ENCODE peak calls at places on chromosomes 3 and 15, in seven cellular contexts. A is fibroblast of mammary gland, L is AG10803, G is tibial nerve, M is AG09309, N is fibroblast of villous mesenchyme, C is tibial artery. D is an unnamed sample.

GRCh38 chr15:64634576-64635485 is 140.6 kb downstream of the RBPMS2 start:
- DNase-seq in C (no peak), A (no peak), L (no peak), M (no peak), G (no peak), N (peak; percentile 16), D (peak; percentile 47)

GRCh38 chr15:31248263-31248662 is 78.4 kb upstream of the KLF13 start:
- DNase-seq in L (no peak), M (no peak), C (no peak), A (no peak), N (no peak), G (no peak), D (no peak)

GRCh38 chr3:150761831-150762661 is 923 bp downstream of the SIAH2 start:
- DNase-seq in C (peak; percentile 81), A (peak; percentile 67), L (peak; percentile 53), M (no peak), G (peak; percentile 33), N (peak; percentile 80), D (no peak)

GRCh38 chr3:61146010-61146569 is 105.2 kb downstream of the FHIT start:
- DNase-seq in A (no peak), G (no peak), L (no peak), C (no peak), M (no peak), N (no peak), D (no peak)

GRCh38 chr3:42189746-42190145 is 76.2 kb downstream of the CCK start:
- DNase-seq in C (no peak), G (no peak), L (no peak), M (no peak), N (no peak), A (no peak), D (peak; percentile 43)

GRCh38 chr3:87333393-87333892 is 57.1 kb upstream of the POU1F1 start:
- DNase-seq in C (no peak), G (no peak), M (peak; percentile 73), L (peak; percentile 59), A (peak; percentile 48), N (peak; percentile 71), D (peak; percentile 83)

GRCh38 chr15:93955197-93955596 is 276.2 kb upstream of the MCTP2 start:
- DNase-seq in G (no peak), A (no peak), L (no peak), N (no peak), C (no peak), M (no peak), D (no peak)

GRCh38 chr15:61173899-61174689 is 55.0 kb downstream of the RORA start:
- DNase-seq in L (peak; percentile 23), N (no peak), G (no peak), M (no peak), C (no peak), A (no peak), D (peak; percentile 36)

GRCh38 chr3:19994796-19995195 is 17.3 kb downstream of the PP2D1 start:
- DNase-seq in A (peak; percentile 12), G (no peak), M (no peak), N (no peak), C (no peak), L (peak; percentile 18), D (peak; percentile 34)

GRCh38 chr3:165181556-165181955 is 14.6 kb downstream of the SLITRK3 start:
- DNase-seq in M (no peak), L (no peak), A (no peak), G (no peak), N (no peak), C (no peak), D (no peak)

GRCh38 chr3:73401058-73401457 is 223.7 kb downstream of the PDZRN3 start:
- DNase-seq in M (no peak), N (peak; percentile 77), C (no peak), A (peak; percentile 26), L (peak; percentile 57), G (no peak), D (no peak)

GRCh38 chr15:29070471-29071192 is 184.9 kb downstream of the APBA2 start:
- DNase-seq in M (no peak), G (no peak), N (no peak), C (no peak), A (no peak), L (no peak), D (no peak)

GRCh38 chr15:93110502-93111040 is 21.6 kb upstream of the RGMA start:
- DNase-seq in N (no peak), G (no peak), C (peak; percentile 4), L (no peak), M (no peak), A (peak; percentile 13), D (no peak)

GRCh38 chr15:75596703-75597345 is 17.7 kb upstream of the PTPN9 start:
- DNase-seq in C (peak; percentile 35), M (no peak), G (no peak), N (no peak), A (no peak), L (no peak), D (no peak)

GRCh38 chr3:56321892-56322291 is 146.4 kb downstream of the ERC2 start:
- DNase-seq in L (no peak), N (no peak), M (no peak), G (no peak), C (no peak), A (no peak), D (no peak)

GRCh38 chr15:80182611-80183210 is 29.9 kb downstream of the FAH start:
- DNase-seq in G (no peak), C (no peak), A (peak; percentile 74), N (peak; percentile 64), M (peak; percentile 37), L (peak; percentile 87), D (no peak)

GRCh38 chr3:42746455-42747450 is 26.3 kb downstream of the CCDC13 start:
- DNase-seq in C (peak; percentile 84), G (no peak), M (no peak), A (no peak), N (peak; percentile 42), L (peak; percentile 42), D (no peak)

GRCh38 chr3:162764672-162765071 is 1268.1 kb downstream of the OTOL1 start:
- DNase-seq in M (no peak), L (no peak), A (peak; percentile 48), G (no peak), N (no peak), C (no peak), D (no peak)

GRCh38 chr3:196867155-196867506 is 589 bp upstream of the SENP5 start:
- DNase-seq in M (no peak), C (no peak), G (no peak), L (no peak), A (no peak), N (no peak), D (no peak)

GRCh38 chr3:157438371-157438735 is 1.7 kb downstream of the PTX3 start:
- DNase-seq in C (no peak), L (no peak), N (no peak), A (peak; percentile 53), M (no peak), G (no peak), D (no peak)

GRCh38 chr3:178291555-178291954 is 244.7 kb upstream of the KCNMB2 start:
- DNase-seq in N (no peak), L (no peak), A (no peak), C (no peak), G (no peak), M (no peak), D (no peak)

GRCh38 chr3:152395764-152396163 is 127.0 kb downstream of the MBNL1 start:
- DNase-seq in A (no peak), G (no peak), N (no peak), C (no peak), M (no peak), L (no peak), D (no peak)

DNA sequence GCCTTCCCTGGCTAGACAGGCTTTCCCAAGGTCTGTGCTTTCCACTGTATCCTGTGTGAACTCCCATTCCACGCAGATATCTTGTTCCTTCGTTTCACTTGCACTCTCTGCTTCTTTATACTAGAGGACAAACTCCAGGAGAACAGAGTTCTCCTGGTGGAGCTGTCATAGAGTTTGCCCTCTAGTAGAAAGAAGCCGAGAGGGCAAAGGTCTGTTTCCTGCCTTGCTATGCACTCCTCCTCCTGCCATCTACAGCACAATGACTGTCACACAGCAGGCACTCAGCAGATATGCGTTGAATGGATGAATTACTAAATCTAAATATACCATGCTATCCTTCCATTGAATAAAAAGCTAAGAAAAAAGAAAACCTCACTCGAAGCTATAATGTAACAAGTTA is 211.2 kb downstream of the FOXP1 start:
- DNase-seq in C (no peak), L (no peak), N (no peak), A (no peak), M (no peak), G (no peak), D (no peak)
- H3K4me3 ChIP-seq in C (no peak overlapping the region), L (no peak overlapping the region), N (no peak overlapping the region), A (no peak overlapping the region), M (no peak overlapping the region), G (no peak overlapping the region), D (no peak overlapping the region)

DNA sequence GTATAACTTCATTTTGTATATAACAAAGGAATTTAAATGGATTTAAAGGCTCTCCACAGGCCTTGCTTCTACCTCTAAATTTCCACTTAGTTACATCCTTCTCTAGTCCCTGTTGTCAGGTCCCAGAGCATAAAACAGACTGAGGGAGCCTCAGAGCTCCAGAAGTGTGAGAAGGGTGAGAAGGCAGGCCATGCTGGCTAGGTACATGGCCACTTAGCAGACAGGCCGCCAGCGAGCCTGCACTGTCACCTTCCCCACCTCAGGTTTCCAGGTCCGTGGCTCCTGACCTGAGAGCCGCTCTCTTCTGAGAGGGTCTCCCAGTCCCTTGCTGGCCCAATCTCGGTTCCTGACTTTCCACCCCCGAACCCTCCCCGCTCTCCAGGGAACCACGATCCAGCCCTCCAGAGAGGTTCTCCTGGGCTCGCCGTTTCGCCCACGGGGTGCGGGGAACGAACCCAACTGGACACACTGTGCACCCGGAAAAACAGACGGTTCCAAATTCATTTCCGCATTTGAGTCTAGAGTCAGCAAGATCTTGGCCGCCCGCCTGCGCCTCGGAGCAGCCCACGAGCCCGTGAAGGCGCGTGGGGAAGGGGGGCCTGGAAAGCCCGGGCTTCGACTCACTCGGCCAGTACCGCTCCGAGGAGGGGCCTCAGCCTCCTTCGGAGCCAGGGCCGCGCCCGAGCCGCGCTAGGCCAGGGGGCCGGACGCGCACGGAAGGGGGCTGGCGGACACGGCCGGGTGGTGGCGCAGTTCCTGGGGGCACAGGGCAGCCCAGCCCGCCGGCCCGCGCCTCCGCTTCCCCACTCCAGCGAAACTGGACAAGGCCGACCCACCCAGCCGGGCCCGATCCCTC is 16.7 kb upstream of the SOX2 start:
- DNase-seq in G (peak; percentile 47), C (no peak), N (no peak), A (peak; percentile 30), M (no peak), L (no peak), D (no peak)
- TF ChIP-seq CTCF in G (peak; percentile 18), C (no peak), N (no peak), A (no peak), M (no peak), L (no peak), D (peak; percentile 50)

GRCh38 chr3:138946554-138947302 is at the start of the genes FOXL2 and FOXL2NB:
- DNase-seq in G (no peak), N (peak; percentile 93), M (no peak), C (no peak), L (peak; percentile 90), A (peak; percentile 60), D (no peak)
- H3K4me3 ChIP-seq in G (peak within 1 kb of the TSS; percentile 34), N (peak within 1 kb of the TSS; percentile 59), M (peak within 1 kb of the TSS; percentile 46), C (peak within 1 kb of the TSS; percentile 58), L (peak within 1 kb of the TSS; percentile 71), A (peak within 1 kb of the TSS; percentile 37), D (peak within 1 kb of the TSS; percentile 20)

DNA sequence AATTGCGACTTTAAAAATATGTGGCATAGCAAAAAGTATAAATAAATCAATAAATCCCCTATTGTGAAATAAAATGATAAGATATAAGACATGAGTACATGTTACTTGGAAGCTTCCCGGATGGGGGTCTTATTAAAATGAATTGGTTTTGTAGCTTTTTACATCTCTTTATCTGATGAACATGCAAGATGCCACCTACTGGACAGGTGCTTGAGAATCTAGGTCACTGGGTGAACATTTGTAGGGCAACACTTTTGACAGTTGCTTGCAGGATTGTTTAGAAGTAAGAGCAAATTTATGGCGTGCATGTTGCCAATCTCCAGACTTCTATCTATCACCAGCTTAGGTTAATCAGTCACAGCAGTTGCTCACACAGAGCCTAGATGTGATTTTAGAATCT is 362.7 kb upstream of the SUCLG2 start:
- DNase-seq in L (no peak), M (no peak), A (no peak), G (no peak), N (no peak), C (no peak), D (no peak)
- TF ChIP-seq CTCF in L (no peak), M (no peak), A (no peak), G (no peak), N (no peak), C (no peak), D (no peak)